ENCODE peak calls at places on chromosomes 12 and 14, in five cellular contexts. I is NCI-H69; S is Caki2; X is activated T-helper 1 cell treated with anti-CD3 and anti-CD28 coated beads, Interleukin-2, amount 50 U/mL, for 16 hours; B is substantia nigra. C is an unnamed sample.
A peak's percentile ranks its signal among the peaks of the same experiment; 100 is the strongest.

GRCh38 chr12:108594960-108595710 is 2.7 kb downstream of the TMEM119 start:
- DNase-seq in I (no peak), S (no peak), X (no peak), B (no peak), C (no peak)

GRCh38 chr12:103841690-103842584 is 903 bp upstream of the NT5DC3 start:
- DNase-seq in I (peak; percentile 98), S (peak; percentile 94), X (no peak), B (no peak), C (peak; percentile 78)

GRCh38 chr12:122610911-122611310 is 83.9 kb downstream of the KNTC1 start:
- DNase-seq in I (no peak), S (no peak), X (no peak), B (no peak), C (peak; percentile 71)

GRCh38 chr12:1559729-1560128 is 34.7 kb downstream of the FBXL14 start:
- DNase-seq in I (peak; percentile 88), S (no peak), X (no peak), B (no peak), C (no peak)

GRCh38 chr12:48881652-48882324 is 16.1 kb upstream of the RND1 start:
- DNase-seq in I (no peak), S (no peak), X (no peak), B (no peak), C (no peak)

GRCh38 chr12:104733717-104734175 is 224.3 kb downstream of the SLC41A2 start:
- DNase-seq in I (peak; percentile 40), S (no peak), X (no peak), B (no peak), C (peak; percentile 49)

GRCh38 chr14:71591929-71592328 is 340.3 kb upstream of the RGS6 start:
- DNase-seq in I (peak; percentile 66), S (no peak), X (no peak), B (no peak), C (no peak)

GRCh38 chr12:30447061-30447750 is 248.5 kb downstream of the IPO8 start:
- DNase-seq in I (no peak), S (no peak), X (no peak), B (no peak), C (peak; percentile 39)

GRCh38 chr12:96150442-96150841 is 43.7 kb upstream of the ELK3 start:
- DNase-seq in I (peak; percentile 92), S (no peak), X (no peak), B (no peak), C (no peak)

GRCh38 chr14:35858521-35859209 is 32.5 kb downstream of the BRMS1L start:
- DNase-seq in I (no peak), S (no peak), X (no peak), B (no peak), C (no peak)

GRCh38 chr12:26750531-26751171 is 82.3 kb downstream of the ITPR2 start:
- DNase-seq in I (peak; percentile 1), S (no peak), X (no peak), B (no peak), C (no peak)

GRCh38 chr12:27383429-27384260 is 51.0 kb downstream of the BMAL2 start:
- DNase-seq in I (peak; percentile 72), S (peak; percentile 78), X (peak; percentile 27), B (peak; percentile 7), C (peak; percentile 93)

GRCh38 chr14:101575581-101575980 is 14.3 kb downstream of the DIO3 start:
- DNase-seq in I (no peak), S (no peak), X (no peak), B (no peak), C (no peak)

GRCh38 chr12:15717940-15718567 is 71.1 kb downstream of the EPS8 start:
- DNase-seq in I (peak; percentile 6), S (no peak), X (no peak), B (no peak), C (no peak)

GRCh38 chr14:34699873-34700621 is 14.3 kb downstream of the CFL2 start:
- DNase-seq in I (peak; percentile 97), S (peak; percentile 70), X (no peak), B (no peak), C (peak; percentile 78)

GRCh38 chr14:20499108-20499507 is 6.2 kb upstream of the RNASE10 start:
- DNase-seq in I (peak; percentile 85), S (no peak), X (no peak), B (no peak), C (no peak)

GRCh38 chr12:108666326-108666995 is 32.8 kb upstream of the SELPLG start:
- DNase-seq in I (peak; percentile 69), S (no peak), X (no peak), B (no peak), C (no peak)

GRCh38 chr14:98959958-98960616 is 311.9 kb downstream of the BCL11B start:
- DNase-seq in I (no peak), S (no peak), X (no peak), B (no peak), C (no peak)

GRCh38 chr12:92297405-92297804 is 151.8 kb upstream of the BTG1 start:
- DNase-seq in I (no peak), S (no peak), X (no peak), B (no peak), C (no peak)

GRCh38 chr14:99309220-99309766 is 37.3 kb upstream of the BCL11B start:
- DNase-seq in I (no peak), S (no peak), X (no peak), B (no peak), C (no peak)